ENCODE peak calls at places on chromosomes 12 and 14, in five cellular contexts. B is GM12864, X is neural progenitor cell, S is epithelial cell of esophagus, W is heart left ventricle. U is an unnamed sample.

GRCh38 chr12:112937741-112938719 is at the start of gene OAS3:
- DNase-seq in S (peak; percentile 61), W (peak; percentile 90), B (no peak), X (peak; percentile 49), U (no peak)

GRCh38 chr14:81681466-81681865 is 147.8 kb upstream of the SEL1L start:
- DNase-seq in B (no peak), X (no peak), W (no peak), S (no peak), U (no peak)

GRCh38 chr14:82067221-82067620 is 533.6 kb upstream of the SEL1L start:
- DNase-seq in W (no peak), B (no peak), X (peak; percentile 24), S (no peak), U (no peak)

GRCh38 chr12:48489012-48489411 is 6.7 kb downstream of the C12orf54 start:
- DNase-seq in S (peak; percentile 96), B (peak; percentile 39), X (no peak), W (no peak), U (no peak)

GRCh38 chr14:51498411-51499227 is 153.1 kb upstream of the FRMD6 start:
- DNase-seq in X (no peak), W (no peak), S (peak; percentile 91), B (no peak), U (no peak)

GRCh38 chr12:6345319-6346071 is 3.6 kb upstream of the TNFRSF1A start:
- DNase-seq in X (no peak), B (no peak), W (no peak), S (peak; percentile 84), U (no peak)

GRCh38 chr14:39230416-39230815 is 3.3 kb upstream of the MIA2 start:
- DNase-seq in X (no peak), S (peak; percentile 39), B (no peak), W (no peak), U (no peak)

GRCh38 chr14:55847766-55848165 is 267.8 kb downstream of the KTN1 start:
- DNase-seq in W (no peak), S (no peak), B (no peak), X (no peak), U (no peak)

GRCh38 chr14:68884031-68885030 is 91.5 kb upstream of the ZFP36L1 start:
- DNase-seq in S (peak; percentile 88), B (no peak), W (peak; percentile 73), X (no peak), U (no peak)

GRCh38 chr14:90613997-90614396 is 202.2 kb downstream of the TTC7B start:
- DNase-seq in S (no peak), X (no peak), W (no peak), B (no peak), U (no peak)

GRCh38 chr12:16352481-16352880 is 5.0 kb downstream of the MGST1 start:
- DNase-seq in B (no peak), W (no peak), S (peak; percentile 48), X (no peak), U (no peak)

GRCh38 chr12:120468846-120469449 is 600 bp downstream of the SRSF9 start:
- DNase-seq in X (no peak), B (no peak), W (peak; percentile 44), S (no peak), U (no peak)

GRCh38 chr14:22289570-22289969 is 299.5 kb downstream of the DAD1 start:
- DNase-seq in X (no peak), B (no peak), W (no peak), S (peak; percentile 82), U (no peak)

GRCh38 chr14:106013879-106014376 is 487.5 kb downstream of the TMEM121 start:
- DNase-seq in X (no peak), B (no peak), W (no peak), S (no peak), U (no peak)
- TF ChIP-seq CTCF in X (no peak), B (no peak), W (no peak), S (no peak), U (no peak)

DNA sequence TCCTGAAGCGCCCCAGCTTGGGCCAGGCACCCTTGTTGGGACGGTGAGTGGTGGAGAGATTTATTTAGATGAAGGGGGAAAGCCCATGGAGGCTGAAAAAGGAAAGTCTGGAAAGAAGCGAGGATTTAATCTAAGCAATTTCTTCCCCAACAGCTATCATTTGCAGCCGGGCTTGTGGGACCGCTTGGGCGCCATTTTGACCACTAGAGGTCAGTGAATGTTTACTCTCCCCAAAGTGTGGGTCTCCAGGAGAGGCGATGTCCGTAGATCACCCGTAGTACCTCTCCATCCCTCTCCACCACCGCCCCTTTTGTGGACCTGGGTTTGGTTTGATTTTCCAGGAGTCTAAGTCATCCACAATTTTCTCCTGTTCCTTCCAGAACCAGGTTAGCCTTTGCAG is 91.2 kb upstream of the PARP11 start:
- DNase-seq in B (no peak), X (peak; percentile 74), W (no peak), S (no peak), U (no peak)
- TF ChIP-seq CTCF in B (peak; percentile 65), X (peak; percentile 70), W (peak; percentile 36), S (no peak), U (peak; percentile 56)

DNA sequence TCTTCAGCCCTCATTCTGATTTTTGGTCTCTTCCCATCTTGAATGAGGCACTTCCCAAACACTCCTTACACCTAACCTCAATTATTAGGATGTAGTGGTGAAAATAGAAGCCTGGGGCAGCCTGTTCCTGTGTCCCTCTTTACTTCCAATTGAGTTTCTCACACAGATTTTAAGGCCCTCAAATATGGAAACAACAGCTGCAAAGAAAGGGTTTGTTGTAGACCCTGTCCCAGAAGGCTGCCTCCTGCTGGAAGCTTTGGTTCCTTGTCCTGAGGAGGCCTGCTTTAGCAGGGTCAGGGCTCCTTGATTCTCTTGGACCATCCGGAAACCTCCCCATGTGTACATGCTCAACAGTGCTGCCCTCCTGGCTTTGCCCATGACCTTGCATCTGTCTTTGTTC is 101.3 kb downstream of the TGFB3 start:
- DNase-seq in W (no peak), B (no peak), S (no peak), X (peak; percentile 14), U (no peak)
- TF ChIP-seq CTCF in W (no peak), B (peak; percentile 38), S (no peak), X (peak; percentile 41), U (no peak)

GRCh38 chr12:14111230-14111865 is 129.9 kb upstream of the GRIN2B start:
- DNase-seq in W (no peak), B (peak; percentile 74), X (peak; percentile 51), S (peak; percentile 13), U (no peak)
- TF ChIP-seq CTCF in W (no peak), B (peak; percentile 85), X (peak; percentile 55), S (peak; percentile 46), U (peak; percentile 67)

DNA sequence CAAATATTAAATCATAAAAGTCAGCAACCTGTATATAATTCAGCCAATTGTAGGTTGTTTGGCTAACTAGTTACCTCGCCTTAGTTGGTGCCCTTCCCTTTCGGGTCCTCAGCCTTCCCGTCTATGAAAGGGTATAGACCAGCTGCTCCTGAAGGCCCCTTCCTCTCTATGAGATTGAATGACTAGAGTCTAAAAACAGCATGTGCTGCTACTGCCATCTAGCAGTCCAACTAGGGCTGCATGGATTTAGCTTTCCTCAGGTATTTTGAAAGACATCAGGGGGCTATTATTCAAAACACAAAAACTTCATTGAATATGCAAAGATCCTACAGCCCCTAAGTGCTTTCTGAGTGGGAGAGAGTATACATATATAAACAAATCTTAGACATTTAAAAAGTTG is 37.0 kb upstream of the TMEM263 start:
- DNase-seq in S (peak; percentile 25), W (no peak), X (peak; percentile 86), B (no peak), U (no peak)
- TF ChIP-seq CTCF in S (peak; percentile 69), W (peak; percentile 38), X (peak; percentile 94), B (peak; percentile 52), U (peak; percentile 73)

GRCh38 chr14:57495409-57495808 is 1.8 kb upstream of the CCDC198 start:
- DNase-seq in W (no peak), S (no peak), B (no peak), X (no peak), U (no peak)
- TF ChIP-seq CTCF in W (no peak), S (no peak), B (no peak), X (no peak), U (no peak)

U was measured in progenitor cell of endocrine pancreas.